ENCODE peak calls at places on chromosomes 16 and 17, in nine cellular contexts. Y is mesenchymal stem cell, S is endodermal cell, E is esophagus muscularis mucosa, X is stomach, Q is pancreas, K is hepatocyte, U is transverse colon, O is brain microvascular endothelial cell. T is an unnamed sample.
A peak's percentile ranks its signal among the peaks of the same experiment; 100 is the strongest.

GRCh38 chr17:35476283-35476820 is 27.8 kb upstream of the SLFN13 start:
- DNase-seq in Y (no peak), S (no peak), E (no peak), X (no peak), Q (no peak), K (no peak), U (no peak), O (no peak), T (no peak)

GRCh38 chr16:2846511-2847310 is 11.3 kb downstream of the PRSS22 start:
- DNase-seq in Y (peak; percentile 82), S (peak; percentile 43), E (no peak), X (no peak), Q (no peak), K (peak; percentile 65), U (no peak), O (no peak), T (peak; percentile 16)

GRCh38 chr17:60920107-60920506 is 242.5 kb downstream of the BCAS3 start:
- DNase-seq in Y (no peak), S (no peak), E (no peak), X (no peak), Q (no peak), K (no peak), U (no peak), O (no peak), T (no peak)

GRCh38 chr17:80348551-80349436 is 66.2 kb upstream of the ENDOV start:
- DNase-seq in Y (peak; percentile 38), S (no peak), E (no peak), X (no peak), Q (no peak), K (no peak), U (no peak), O (no peak), T (no peak)

GRCh38 chr17:40699359-40699758 is 4.2 kb downstream of the KRT24 start:
- DNase-seq in Y (no peak), S (no peak), E (no peak), X (no peak), Q (no peak), K (peak; percentile 22), U (no peak), O (no peak), T (no peak)

GRCh38 chr16:25048146-25048618 is 33.0 kb upstream of the ARHGAP17 start:
- DNase-seq in Y (no peak), S (no peak), E (no peak), X (no peak), Q (no peak), K (no peak), U (no peak), O (no peak), T (no peak)

GRCh38 chr16:88194397-88195020 is 188.2 kb upstream of the ZNF469 start:
- DNase-seq in Y (no peak), S (no peak), E (peak; percentile 90), X (no peak), Q (no peak), K (peak; percentile 34), U (peak; percentile 36), O (no peak), T (no peak)

GRCh38 chr17:80940171-80941123 is 51.2 kb upstream of the CHMP6 start:
- DNase-seq in Y (no peak), S (no peak), E (no peak), X (no peak), Q (peak; percentile 10), K (no peak), U (no peak), O (no peak), T (no peak)

GRCh38 chr17:81957691-81958432 is 3.1 kb downstream of the NOTUM start:
- DNase-seq in Y (no peak), S (peak; percentile 46), E (no peak), X (no peak), Q (no peak), K (no peak), U (no peak), O (no peak), T (no peak)

GRCh38 chr17:81961087-81961514 is at the start of gene NOTUM:
- DNase-seq in Y (peak; percentile 50), S (peak; percentile 88), E (no peak), X (no peak), Q (no peak), K (peak; percentile 73), U (no peak), O (no peak), T (peak; percentile 63)

GRCh38 chr17:81958633-81959342 is 2.2 kb downstream of the NOTUM start:
- DNase-seq in Y (no peak), S (peak; percentile 58), E (no peak), X (no peak), Q (no peak), K (no peak), U (no peak), O (no peak), T (no peak)

GRCh38 chr17:81960130-81960958 is 643 bp downstream of the NOTUM start:
- DNase-seq in Y (no peak), S (peak; percentile 84), E (no peak), X (no peak), Q (no peak), K (no peak), U (no peak), O (no peak), T (no peak)

GRCh38 chr17:81959362-81960129 is 1.4 kb downstream of the NOTUM start:
- DNase-seq in Y (peak; percentile 49), S (peak; percentile 90), E (no peak), X (peak; percentile 84), Q (peak; percentile 66), K (peak; percentile 83), U (peak; percentile 82), O (no peak), T (peak; percentile 57)
- H3K27ac ChIP-seq in Y (no peak overlapping the region), S (no peak overlapping the region), E (no peak overlapping the region), X (no peak overlapping the region), Q (no peak overlapping the region), K (no peak overlapping the region), U (no peak overlapping the region), O (no peak overlapping the region), T (no peak overlapping the region)

DNA sequence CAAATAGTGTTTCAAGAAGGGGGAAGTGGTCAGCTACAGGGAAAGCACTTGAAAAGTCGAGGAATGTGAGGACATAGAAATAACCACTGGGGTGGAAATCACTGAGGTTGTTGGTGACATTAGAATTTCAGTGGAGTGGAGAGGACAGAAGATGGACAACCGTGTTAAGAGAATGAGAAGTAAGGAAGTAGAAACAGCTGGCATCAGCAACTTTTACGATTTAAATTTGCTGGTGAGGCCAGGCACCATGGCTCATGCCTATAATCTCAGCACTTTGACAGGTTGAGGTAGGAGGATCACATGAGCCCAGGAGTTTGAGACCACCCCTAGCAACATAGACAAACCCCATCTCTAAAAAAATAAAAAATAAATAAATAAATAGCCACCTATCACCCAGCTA is 83.2 kb upstream of the PSMD7 start:
- DNase-seq in Y (no peak), S (no peak), E (no peak), X (no peak), Q (no peak), K (no peak), U (no peak), O (no peak), T (no peak)
- H3K36me3 ChIP-seq in Y (no peaks in the 10 kb centered on the region), S (no peaks in the 10 kb centered on the region), E (no peaks in the 10 kb centered on the region), X (no peaks in the 10 kb centered on the region), Q (no peaks in the 10 kb centered on the region), K (no peaks in the 10 kb centered on the region), U (no peaks in the 10 kb centered on the region), O (no peaks in the 10 kb centered on the region), T (no peaks in the 10 kb centered on the region)

GRCh38 chr17:14308636-14308964 is 7.7 kb downstream of the HS3ST3B1 start:
- DNase-seq in Y (peak; percentile 45), S (no peak), E (no peak), X (no peak), Q (no peak), K (no peak), U (no peak), O (no peak), T (peak; percentile 24)

GRCh38 chr17:14308965-14309879 is 8.3 kb downstream of the HS3ST3B1 start:
- DNase-seq in Y (peak; percentile 90), S (peak; percentile 100), E (no peak), X (peak; percentile 89), Q (peak; percentile 95), K (peak; percentile 97), U (peak; percentile 73), O (peak; percentile 93), T (peak; percentile 97)

GRCh38 chr17:14306602-14307001 is 5.7 kb downstream of the HS3ST3B1 start:
- DNase-seq in Y (no peak), S (no peak), E (no peak), X (no peak), Q (no peak), K (no peak), U (no peak), O (no peak), T (no peak)

GRCh38 chr17:14305785-14306496 is 5.1 kb downstream of the HS3ST3B1 start:
- DNase-seq in Y (peak; percentile 40), S (no peak), E (no peak), X (no peak), Q (no peak), K (no peak), U (no peak), O (no peak), T (no peak)

DNA sequence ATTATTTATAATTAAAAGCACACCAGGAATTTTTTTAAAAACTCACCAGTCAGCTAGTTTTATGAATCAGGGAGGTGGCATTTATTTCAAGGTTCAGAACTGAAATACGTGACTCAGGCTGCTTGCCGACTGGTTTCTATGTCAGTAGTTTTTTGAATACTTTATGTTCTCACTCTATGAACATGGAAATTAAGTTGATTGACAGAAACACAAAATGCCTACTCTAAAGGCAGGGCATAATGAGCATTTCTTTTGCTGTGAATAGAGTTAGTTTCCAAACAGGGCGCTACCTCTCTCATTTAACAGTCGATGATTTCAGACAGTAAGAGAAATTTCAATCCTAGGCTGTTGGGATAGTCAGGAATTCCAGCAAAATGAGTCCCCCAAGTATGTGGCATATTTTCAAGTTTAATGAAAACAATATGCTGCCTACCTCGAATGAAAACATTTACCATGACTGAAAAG is 6.7 kb downstream of the HS3ST3B1 start:
- DNase-seq in Y (peak; percentile 65), S (no peak), E (no peak), X (no peak), Q (no peak), K (no peak), U (no peak), O (peak; percentile 71), T (peak; percentile 60)
- H3K27ac ChIP-seq in Y (peak overlapping the region; percentile 58), S (no peak overlapping the region), E (no peak overlapping the region), X (no peak overlapping the region), Q (no peak overlapping the region), K (no peak overlapping the region), U (no peak overlapping the region), O (peak overlapping the region; percentile 75), T (no peak overlapping the region)

GRCh38 chr17:37461668-37462067 is 28.0 kb upstream of the DUSP14 start:
- DNase-seq in Y (no peak), S (no peak), E (no peak), X (no peak), Q (no peak), K (no peak), U (no peak), O (no peak), T (no peak)

GRCh38 chr17:37465058-37465616 is 24.6 kb upstream of the DUSP14 start:
- DNase-seq in Y (peak; percentile 52), S (no peak), E (no peak), X (no peak), Q (no peak), K (no peak), U (no peak), O (peak; percentile 78), T (peak; percentile 76)

GRCh38 chr17:37463039-37463438 is 26.7 kb upstream of the DUSP14 start:
- DNase-seq in Y (no peak), S (no peak), E (no peak), X (no peak), Q (no peak), K (no peak), U (no peak), O (no peak), T (no peak)

GRCh38 chr17:37458805-37459204 is 30.9 kb upstream of the DUSP14 start:
- DNase-seq in Y (peak; percentile 82), S (no peak), E (no peak), X (no peak), Q (no peak), K (no peak), U (no peak), O (peak; percentile 79), T (no peak)

GRCh38 chr17:37462492-37462891 is 27.2 kb upstream of the DUSP14 start:
- DNase-seq in Y (no peak), S (no peak), E (no peak), X (no peak), Q (no peak), K (no peak), U (no peak), O (no peak), T (no peak)
- H3K36me3 ChIP-seq in Y (peaks cover 19% of the 10 kb centered on the region), S (peaks cover 56% of the 10 kb centered on the region), E (peaks cover 48% of the 10 kb centered on the region), X (peaks cover 84% of the 10 kb centered on the region), Q (no peaks in the 10 kb centered on the region), K (no peaks in the 10 kb centered on the region), U (peaks cover 10% of the 10 kb centered on the region), O (peaks cover 11% of the 10 kb centered on the region), T (peaks cover 31% of the 10 kb centered on the region)